ENCODE peak calls at places on chromosomes 16 and 17, in six cellular contexts. Y is stomach, Z is sigmoid colon, F is transverse colon, G is K562, K is HCT116. H is an unnamed sample.

GRCh38 chr16:9258423-9259051 is 167.1 kb downstream of the HAPSTR1 start:
- DNase-seq in Y (no peak), Z (no peak), F (peak; percentile 18), G (peak; percentile 66), K (peak; percentile 34), H (peak; percentile 48)

GRCh38 chr16:79042886-79043285 is 557.7 kb downstream of the MAF start:
- DNase-seq in Y (no peak), Z (no peak), F (no peak), G (no peak), K (no peak), H (no peak)

GRCh38 chr17:75551276-75551675 is 25.8 kb downstream of the LLGL2 start:
- DNase-seq in Y (no peak), Z (no peak), F (no peak), G (no peak), K (no peak), H (no peak)

GRCh38 chr17:30720013-30720471 is 104.5 kb downstream of the CRLF3 start:
- DNase-seq in Y (peak; percentile 15), Z (peak; percentile 61), F (peak; percentile 6), G (no peak), K (no peak), H (no peak)

GRCh38 chr16:86379505-86379846 is 130.9 kb upstream of the FOXF1 start:
- DNase-seq in Y (no peak), Z (no peak), F (no peak), G (no peak), K (no peak), H (no peak)

GRCh38 chr17:40956401-40957254 is 10.1 kb downstream of the KRT39 start:
- DNase-seq in Y (no peak), Z (no peak), F (no peak), G (no peak), K (peak; percentile 98), H (no peak)

GRCh38 chr16:13866073-13866472 is 53.9 kb upstream of the ERCC4 start:
- DNase-seq in Y (peak; percentile 89), Z (peak; percentile 75), F (peak; percentile 61), G (peak; percentile 70), K (peak; percentile 72), H (peak; percentile 22)

GRCh38 chr17:17942846-17943245 is 29.4 kb downstream of the TOM1L2 start:
- DNase-seq in Y (no peak), Z (no peak), F (no peak), G (no peak), K (no peak), H (no peak)

GRCh38 chr16:87144232-87144631 is 173.0 kb downstream of the C16orf95 start:
- DNase-seq in Y (no peak), Z (no peak), F (no peak), G (no peak), K (no peak), H (no peak)

GRCh38 chr16:68136515-68136914 is 51.3 kb downstream of the NFATC3 start:
- DNase-seq in Y (no peak), Z (no peak), F (no peak), G (no peak), K (no peak), H (no peak)

GRCh38 chr16:2156025-2156848 is 655 bp downstream of the TRAF7 start:
- DNase-seq in Y (no peak), Z (no peak), F (no peak), G (peak; percentile 39), K (no peak), H (no peak)

GRCh38 chr17:79622201-79622601 is 11.3 kb upstream of the RBFOX3 start:
- DNase-seq in Y (no peak), Z (peak; percentile 63), F (peak; percentile 7), G (no peak), K (no peak), H (no peak)

DNA sequence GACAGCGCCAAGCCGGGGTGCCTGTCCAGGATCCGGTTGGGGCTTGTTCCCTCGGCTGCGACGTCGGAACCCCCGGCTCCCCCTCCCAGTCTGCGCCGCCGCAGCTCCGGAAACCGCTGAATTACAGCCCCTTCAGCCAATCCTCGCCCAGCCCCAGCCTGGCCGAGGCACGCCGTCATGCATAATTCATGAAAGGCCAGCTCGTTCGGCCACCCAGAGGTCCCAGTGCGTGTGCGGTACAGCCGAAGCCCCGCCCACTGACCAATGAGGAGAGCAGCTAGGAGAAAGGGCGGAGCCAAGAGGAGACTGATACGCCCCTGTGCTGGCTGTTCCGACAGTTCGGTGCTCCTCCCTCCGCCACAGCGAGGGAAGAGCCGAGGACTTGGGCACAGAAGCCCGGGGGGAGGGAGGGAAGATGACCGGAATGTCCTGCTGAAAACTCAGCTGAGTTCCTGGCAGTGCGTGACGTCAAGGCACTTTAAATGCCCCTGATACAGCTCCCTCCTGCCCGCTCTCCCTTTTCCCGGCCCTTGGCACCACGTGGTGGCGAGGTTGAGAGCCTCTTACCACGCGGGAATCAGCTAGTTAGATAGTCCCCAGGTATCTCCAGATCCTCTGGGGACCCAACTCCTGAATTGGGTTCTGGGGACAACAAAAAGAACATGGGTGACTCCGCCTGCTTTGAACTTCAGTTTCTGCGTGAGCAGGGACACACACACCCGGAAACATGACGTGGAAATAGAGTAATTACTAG is at the start of gene STAT3:
- DNase-seq in Y (peak; percentile 100), Z (peak; percentile 100), F (peak; percentile 100), G (peak; percentile 98), K (peak; percentile 99), H (peak; percentile 94)
- TF ChIP-seq POLR2A in Y (peak; percentile 93), Z (peak; percentile 94), F (peak; percentile 95), G (peak; percentile 81), K (peak; percentile 49), H (peak; percentile 29)

GRCh38 chr17:64130559-64131001 is 636 bp upstream of the ERN1 start:
- DNase-seq in Y (no peak), Z (peak; percentile 78), F (peak; percentile 51), G (no peak), K (no peak), H (no peak)

GRCh38 chr17:64129765-64130558 is at the start of gene ERN1:
- DNase-seq in Y (peak; percentile 94), Z (peak; percentile 97), F (peak; percentile 95), G (peak; percentile 95), K (peak; percentile 86), H (peak; percentile 82)

GRCh38 chr17:64126918-64127317 is 3.0 kb downstream of the ERN1 start:
- DNase-seq in Y (no peak), Z (no peak), F (no peak), G (no peak), K (no peak), H (no peak)

GRCh38 chr17:64129515-64129764 is 504 bp downstream of the ERN1 start:
- DNase-seq in Y (no peak), Z (no peak), F (no peak), G (no peak), K (no peak), H (no peak)

DNA sequence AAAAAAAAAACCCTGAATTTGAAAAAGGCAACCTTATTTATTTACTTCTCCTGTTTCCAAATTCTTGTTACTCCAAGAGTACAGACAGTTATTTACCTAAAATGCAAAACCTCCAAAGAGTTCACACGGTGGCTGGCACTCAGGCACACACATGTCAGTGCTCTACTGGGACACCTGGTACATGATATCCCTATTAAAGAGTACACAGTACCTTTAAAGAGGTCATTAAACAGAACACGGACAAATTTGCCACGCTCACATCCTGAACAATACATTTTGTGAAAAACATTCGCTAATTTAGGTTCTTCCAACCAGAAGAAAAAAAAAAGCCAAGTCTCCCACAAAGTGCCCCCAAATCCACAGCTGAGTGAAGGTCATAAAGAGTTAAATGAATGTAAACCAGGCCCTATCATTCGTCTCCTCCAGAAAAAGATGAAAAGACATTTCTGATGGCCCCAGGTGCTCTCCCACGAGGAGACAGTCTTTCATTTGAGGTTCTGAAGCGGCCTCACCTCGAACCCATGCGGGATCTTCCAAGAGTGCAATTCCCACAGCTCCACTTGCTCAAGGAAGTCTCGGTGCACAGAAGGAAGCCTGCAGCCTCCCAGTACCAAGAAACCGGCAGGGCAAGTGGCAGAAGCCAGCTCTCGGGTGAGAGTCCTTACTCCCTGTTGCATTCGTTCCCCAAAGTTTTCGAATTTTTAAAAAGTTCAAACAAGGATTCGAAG is 993 bp downstream of the ERN1 start:
- DNase-seq in Y (peak; percentile 53), Z (peak; percentile 74), F (peak; percentile 62), G (peak; percentile 26), K (no peak), H (no peak)
- TF ChIP-seq POLR2AphosphoS5 in Y (peak; percentile 28), Z (peak; percentile 31), F (peak; percentile 44), G (no peak), K (no peak), H (no peak)

DNA sequence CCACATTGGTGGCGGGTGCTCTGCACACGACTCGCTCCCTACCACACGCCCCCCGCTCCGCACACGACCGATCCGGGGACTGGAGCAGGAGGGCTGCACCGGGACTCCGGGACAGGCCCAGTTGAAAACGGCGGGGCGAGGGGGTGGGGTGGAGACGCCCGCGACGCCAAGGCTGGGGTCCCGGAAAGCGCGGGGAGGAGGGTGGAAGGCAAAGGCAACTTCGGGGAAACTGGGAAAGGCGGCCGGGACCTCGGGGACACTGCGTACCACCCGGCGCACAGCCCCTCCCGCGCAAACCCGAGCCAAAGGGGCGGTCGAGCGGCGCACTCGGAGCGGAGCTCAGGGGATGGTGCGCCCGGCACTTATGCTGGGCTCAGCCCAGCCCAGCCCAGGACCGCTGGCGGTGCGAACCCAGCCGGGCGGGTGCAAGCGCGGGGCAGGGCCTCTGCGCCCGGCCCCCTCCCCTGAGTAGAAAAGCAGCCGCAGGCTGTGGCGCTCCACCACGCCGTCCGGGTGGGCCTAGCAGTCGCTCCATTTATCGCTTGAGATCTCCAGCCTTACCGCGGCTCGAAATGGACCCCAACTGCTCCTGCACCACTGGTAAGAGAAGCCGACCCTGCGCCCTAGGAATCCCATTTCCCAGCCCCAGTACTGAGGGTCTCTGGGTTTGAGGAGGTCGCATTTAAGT is at the start of gene MT1M:
- DNase-seq in Y (peak; percentile 69), Z (peak; percentile 83), F (peak; percentile 43), G (no peak), K (no peak), H (no peak)
- TF ChIP-seq POLR2A in Y (no peak), Z (peak; percentile 28), F (peak; percentile 81), G (no peak), K (no peak), H (no peak)

GRCh38 chr16:4538386-4539235 is at the start of gene CDIP1:
- DNase-seq in Y (peak; percentile 99), Z (peak; percentile 99), F (peak; percentile 97), G (peak; percentile 43), K (peak; percentile 89), H (peak; percentile 94)
- TF ChIP-seq POLR2AphosphoS5 in Y (peak; percentile 98), Z (peak; percentile 93), F (peak; percentile 97), G (no peak), K (peak; percentile 53), H (peak; percentile 96)

DNA sequence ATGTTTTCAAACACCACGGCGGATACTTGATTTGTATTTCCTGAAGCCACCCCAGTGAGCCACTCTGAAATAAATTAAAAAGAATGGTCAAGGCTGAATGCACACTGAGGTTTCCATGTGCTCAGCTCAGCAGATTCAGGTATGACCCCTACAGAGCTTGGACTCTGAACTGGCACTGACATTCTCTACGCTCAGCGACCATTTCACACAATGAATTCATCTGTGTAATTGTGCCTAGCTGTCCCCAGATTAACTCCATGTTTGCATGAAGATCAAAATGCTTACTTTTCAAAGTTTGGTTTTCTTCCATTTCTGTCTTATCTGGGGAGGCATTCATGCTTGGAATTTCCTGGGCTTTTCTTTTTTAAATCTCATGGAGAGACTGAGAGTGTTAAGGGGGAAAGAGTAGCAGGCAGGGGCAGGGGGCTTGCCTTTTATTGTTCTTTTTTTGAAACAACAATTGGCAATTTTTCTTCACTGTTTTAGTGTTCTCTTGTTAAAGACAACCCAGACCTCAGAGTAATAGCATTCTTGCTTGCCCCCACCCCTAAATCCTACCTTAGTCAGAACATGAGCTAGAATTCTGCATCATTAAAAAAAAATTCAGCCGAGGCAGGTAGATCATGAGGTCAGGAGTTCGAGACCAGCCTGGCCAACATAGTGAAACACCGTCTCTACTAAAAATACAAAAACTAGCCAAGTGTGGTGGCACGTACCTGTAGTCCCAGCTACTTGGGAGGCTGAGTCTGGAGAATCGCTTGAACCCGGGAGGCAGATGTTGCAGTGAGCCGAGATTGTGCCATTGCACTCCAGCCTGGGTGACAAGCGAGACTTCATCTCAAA is 85.5 kb upstream of the HNF1B start:
- DNase-seq in Y (no peak), Z (no peak), F (no peak), G (no peak), K (no peak), H (no peak)
- TF ChIP-seq POLR2A in Y (no peak), Z (no peak), F (no peak), G (no peak), K (no peak), H (no peak)

GRCh38 chr16:89442990-89443726 is 47.2 kb downstream of the ANKRD11 start:
- DNase-seq in Y (peak; percentile 71), Z (peak; percentile 77), F (peak; percentile 70), G (no peak), K (peak; percentile 37), H (no peak)
- TF ChIP-seq POLR2AphosphoS5 in Y (no peak), Z (no peak), F (no peak), G (no peak), K (peak; percentile 16), H (no peak)

H was measured in GM12891.